ENCODE peak calls at places on chromosome 18, in eight cellular contexts. V, Y, S, A, P, Z, C and L are unnamed samples. For H3K9me3, the result is how much of the 10 kb centered on the place peaks cover.

GRCh38 chr18:46279673-46280072 is 175.5 kb downstream of the HAUS1 start:
- DNase-seq in S (no peak), Y (no peak), V (no peak), Z (no peak), A (no peak), P (no peak), C (no peak), L (no peak)

GRCh38 chr18:22637787-22638186 is 220.1 kb upstream of the CTAGE1 start:
- DNase-seq in Z (no peak), C (peak), A (no peak), V (no peak), Y (no peak), P (peak), S (no peak), L (no peak)

GRCh38 chr18:72847134-72847533 is 20.7 kb downstream of the NETO1 start:
- DNase-seq in V (no peak), S (no peak), A (no peak), Y (no peak), C (no peak), Z (no peak), P (no peak), L (no peak)

GRCh38 chr18:13611616-13612110 is 114.7 kb downstream of the FAM210A start:
- DNase-seq in P (peak), V (peak), A (no peak), Z (peak), C (no peak), Y (no peak), S (peak), L (peak)

GRCh38 chr18:66958309-66958708 is 354.4 kb upstream of the CDH19 start:
- DNase-seq in A (no peak), Z (no peak), P (no peak), V (no peak), S (no peak), C (no peak), Y (no peak), L (no peak)

GRCh38 chr18:21433436-21433835 is 167.1 kb downstream of the ESCO1 start:
- DNase-seq in S (no peak), C (no peak), V (no peak), Z (no peak), A (no peak), P (no peak), Y (no peak), L (no peak)

GRCh38 chr18:32301976-32302743 is 112.3 kb downstream of the MEP1B start:
- DNase-seq in S (no peak), Y (no peak), P (peak), V (no peak), Z (no peak), A (no peak), C (peak), L (no peak)

GRCh38 chr18:53861185-53861584 is 363.3 kb downstream of the MBD2 start:
- DNase-seq in S (no peak), P (peak), Y (no peak), C (no peak), Z (no peak), A (no peak), V (no peak), L (no peak)

GRCh38 chr18:47100214-47100831 is 50.0 kb downstream of the HDHD2 start:
- DNase-seq in P (peak), Y (peak), A (peak), Z (peak), C (peak), V (no peak), S (peak), L (peak)

GRCh38 chr18:12233378-12233777 is 20.8 kb upstream of the CIDEA start:
- DNase-seq in A (no peak), C (no peak), S (no peak), V (no peak), Z (no peak), P (peak), Y (no peak), L (no peak)

GRCh38 chr18:63319383-63320040 is at the start of gene BCL2:
- DNase-seq in Z (no peak), S (no peak), C (peak), P (peak), V (peak), A (peak), Y (peak), L (peak)

GRCh38 chr18:74493689-74494088 is 2.5 kb upstream of the CNDP2 start:
- DNase-seq in P (peak), Z (no peak), Y (peak), A (no peak), C (peak), S (no peak), V (no peak), L (peak)

GRCh38 chr18:28175047-28175929 is 1.6 kb downstream of the CDH2 start:
- DNase-seq in P (peak), Z (peak), C (peak), V (peak), S (no peak), A (peak), Y (no peak), L (peak)

GRCh38 chr18:62420513-62421209 is 95.6 kb downstream of the TNFRSF11A start:
- DNase-seq in C (peak), A (no peak), V (no peak), P (peak), S (no peak), Y (peak), Z (no peak), L (no peak)

GRCh38 chr18:45357681-45358470 is 257.4 kb upstream of the SLC14A2 start:
- DNase-seq in S (no peak), P (no peak), C (no peak), V (no peak), Z (no peak), A (no peak), Y (no peak), L (no peak)

GRCh38 chr18:13370995-13371625 is 152.6 kb downstream of the LDLRAD4 start:
- DNase-seq in A (no peak), V (no peak), Z (no peak), S (no peak), P (no peak), C (no peak), Y (no peak), L (no peak)

GRCh38 chr18:32893915-32894314 is 121.1 kb upstream of the KLHL14 start:
- DNase-seq in V (no peak), C (peak), Y (no peak), P (no peak), Z (no peak), A (no peak), S (no peak), L (no peak)

GRCh38 chr18:68397241-68398035 is 317.5 kb downstream of the TMX3 start:
- DNase-seq in S (no peak), V (no peak), P (peak), Y (no peak), Z (no peak), A (no peak), C (no peak), L (no peak)

GRCh38 chr18:25896178-25896780 is 194.1 kb downstream of the SS18 start:
- DNase-seq in P (peak), A (peak), Z (no peak), C (peak), V (no peak), Y (peak), S (no peak), L (peak)

GRCh38 chr18:62616331-62616805 is 93.5 kb downstream of the ZCCHC2 start:
- DNase-seq in C (no peak), Z (no peak), A (no peak), V (no peak), S (no peak), P (no peak), Y (no peak), L (no peak)

GRCh38 chr18:35454803-35455202 is 43.0 kb downstream of the INO80C start:
- DNase-seq in V (no peak), Z (no peak), A (no peak), Y (no peak), S (no peak), P (no peak), C (no peak), L (no peak)

GRCh38 chr18:25686960-25687520 is 335.1 kb upstream of the ZNF521 start:
- DNase-seq in P (peak), Y (no peak), S (no peak), Z (no peak), A (no peak), V (no peak), C (no peak), L (no peak)

GRCh38 chr18:59779979-59780378 is 82.8 kb upstream of the CCBE1 start:
- DNase-seq in A (no peak), Y (no peak), Z (no peak), P (peak), C (no peak), V (no peak), S (no peak), L (no peak)

GRCh38 chr18:11021477-11021876 is 127.9 kb downstream of the PIEZO2 start:
- DNase-seq in Z (no peak), A (no peak), C (no peak), Y (no peak), V (no peak), P (no peak), S (no peak), L (no peak)
- H3K27ac ChIP-seq in Z (no peak), A (no peak), C (no peak), Y (no peak), V (no peak), P (no peak), S (no peak), L (no peak)

DNA sequence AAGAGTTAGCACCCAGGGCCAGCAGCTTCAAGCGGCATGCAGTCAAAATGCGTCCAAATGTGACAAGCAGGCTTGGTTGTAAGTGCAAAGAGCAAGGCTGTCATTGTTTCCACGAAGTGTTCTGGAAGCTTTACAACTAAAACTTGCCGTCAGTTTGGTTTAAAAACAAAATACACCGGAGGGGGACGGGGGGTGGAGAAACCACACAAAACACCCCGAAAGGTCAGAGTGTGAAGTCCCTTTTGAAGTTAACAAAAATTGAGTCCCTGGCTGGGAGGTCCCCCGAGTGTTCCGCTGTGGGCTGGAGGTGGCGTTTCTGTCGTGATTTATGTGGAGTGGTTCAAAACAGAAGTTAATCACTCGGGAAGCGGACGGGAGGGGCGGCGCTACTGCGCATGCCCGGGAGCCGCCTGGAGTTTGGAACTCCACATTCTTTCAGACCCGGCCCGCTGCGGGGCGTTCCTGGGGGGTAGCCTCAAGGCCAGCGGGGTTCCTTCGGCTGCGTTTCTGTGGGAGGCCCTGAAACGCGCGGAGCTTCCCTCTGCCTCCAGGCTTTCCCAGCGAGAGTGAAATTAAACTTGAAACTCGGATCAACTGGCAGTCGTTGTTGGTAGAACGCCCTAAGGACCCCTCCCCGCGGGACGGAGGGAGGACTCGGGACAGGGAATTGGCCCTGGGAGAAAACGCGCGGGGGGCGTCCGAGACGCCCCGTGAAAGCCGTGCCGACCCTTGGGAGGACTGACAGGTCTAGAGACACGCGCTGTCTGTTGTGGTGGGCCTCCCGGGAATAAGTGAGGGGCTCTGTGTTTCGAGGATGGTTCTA is 1.4 kb downstream of the TGIF1 start:
- DNase-seq in C (no peak), Z (peak), A (peak), V (peak), P (peak), S (peak), Y (peak), L (peak)
- TF ChIP-seq POLR2A in C (no peak), Z (peak), A (peak), V (peak), P (peak), S (peak), Y (peak), L (peak)

DNA sequence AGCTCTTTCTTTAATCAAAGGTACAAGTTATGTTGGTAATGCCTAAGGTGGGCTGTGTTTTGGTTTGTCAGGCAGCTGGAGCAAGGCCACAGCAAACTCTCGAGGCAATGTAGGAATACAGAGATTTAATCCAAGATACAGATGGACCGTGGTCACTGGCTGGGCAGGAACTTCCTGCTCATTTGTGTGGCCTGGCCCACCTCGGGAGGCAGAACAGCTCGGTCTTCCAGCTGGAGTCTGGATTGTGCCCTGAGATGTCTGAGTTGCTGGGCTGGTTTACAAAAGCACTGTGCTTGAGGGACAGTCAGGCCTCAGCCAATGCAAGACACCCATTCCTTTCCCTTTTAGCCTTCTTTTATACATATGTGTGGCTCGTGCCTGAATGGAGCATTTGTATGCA is 506.1 kb upstream of the SALL3 start:
- DNase-seq in A (no peak), P (no peak), S (no peak), V (no peak), C (no peak), Z (no peak), Y (no peak), L (no peak)
- H3K9me3 ChIP-seq in A (under half), P (under half), S (under half), V (under half), C (under half), Z (under half), Y (under half), L (under half)

GRCh38 chr18:79229451-79229850 is 160.3 kb downstream of the ATP9B start:
- DNase-seq in V (no peak), S (no peak), Y (no peak), C (no peak), A (no peak), P (no peak), Z (no peak), L (no peak)

DNA sequence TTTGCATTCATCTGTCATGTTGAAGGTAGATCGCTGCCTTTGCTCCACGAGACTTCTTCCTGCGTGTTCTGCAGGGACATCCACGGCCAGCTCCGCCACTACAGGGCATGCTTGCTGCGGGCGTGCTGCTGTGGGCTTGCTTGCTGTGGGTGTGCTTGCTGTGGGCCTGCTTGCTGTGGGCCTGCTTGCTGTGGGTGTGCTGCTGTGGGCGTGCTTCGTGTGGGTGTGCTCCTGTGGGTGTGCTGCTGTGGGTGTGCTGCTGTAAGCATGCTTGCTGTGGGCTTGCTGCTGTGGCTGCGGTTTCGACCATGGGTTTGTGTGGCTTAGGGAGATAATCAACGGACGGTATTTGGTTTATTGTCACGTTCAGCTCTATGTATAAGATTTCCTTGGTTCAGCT is 161.3 kb upstream of the NFATC1 start:
- DNase-seq in C (no peak), P (no peak), A (no peak), V (no peak), S (no peak), Y (no peak), Z (no peak), L (no peak)
- H3K27ac ChIP-seq in C (no peak), P (no peak), A (no peak), V (no peak), S (no peak), Y (no peak), Z (no peak), L (no peak)

GRCh38 chr18:7545734-7546133 is 21.4 kb upstream of the PTPRM start:
- DNase-seq in C (no peak), A (no peak), Y (no peak), S (no peak), V (no peak), Z (peak), P (peak), L (no peak)
- TF ChIP-seq POLR2A in C (no peak), A (no peak), Y (no peak), S (no peak), V (no peak), Z (no peak), P (no peak), L (no peak)

DNA sequence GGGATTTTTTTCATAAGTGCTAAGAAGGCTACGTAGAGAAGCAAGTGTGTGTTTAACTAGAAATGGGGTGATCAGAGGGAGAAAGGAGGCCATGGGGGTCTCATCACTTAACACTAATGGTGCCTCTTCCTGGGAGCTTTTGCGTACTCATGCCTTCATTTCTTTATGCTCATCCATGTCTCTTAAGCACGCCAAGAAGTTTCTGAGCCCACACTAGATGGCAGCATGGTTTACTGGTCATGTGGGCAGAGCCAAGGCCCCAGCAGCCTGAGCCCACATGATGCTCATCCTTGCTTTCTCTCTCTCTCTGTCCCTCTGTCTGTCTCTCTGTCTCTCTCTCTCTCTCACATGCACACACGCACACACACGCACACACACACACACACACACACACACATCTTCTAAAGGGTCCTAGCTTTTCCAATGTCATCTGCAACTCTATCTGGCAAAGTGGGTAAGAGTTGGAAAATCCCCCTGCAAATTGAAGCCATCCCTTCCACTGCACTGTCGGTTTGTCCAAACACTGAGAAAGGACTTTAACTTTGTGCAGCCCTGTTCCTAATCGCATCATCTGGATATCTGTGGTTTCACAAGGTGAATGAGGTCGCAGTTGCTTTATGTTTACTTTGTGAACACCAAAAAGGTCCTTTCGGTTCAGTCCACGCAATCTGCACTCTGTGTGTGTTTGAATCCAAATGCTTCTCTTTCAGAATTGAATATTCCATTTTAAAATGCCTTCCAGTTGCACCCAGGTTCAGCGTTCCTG is 137.2 kb upstream of the CCDC68 start:
- DNase-seq in P (peak), V (no peak), Y (peak), A (no peak), C (peak), Z (peak), S (no peak), L (peak)
- H3K9me3 ChIP-seq in P (under half), V (under half), Y (under half), A (under half), C (under half), Z (under half), S (under half), L (under half)

DNA sequence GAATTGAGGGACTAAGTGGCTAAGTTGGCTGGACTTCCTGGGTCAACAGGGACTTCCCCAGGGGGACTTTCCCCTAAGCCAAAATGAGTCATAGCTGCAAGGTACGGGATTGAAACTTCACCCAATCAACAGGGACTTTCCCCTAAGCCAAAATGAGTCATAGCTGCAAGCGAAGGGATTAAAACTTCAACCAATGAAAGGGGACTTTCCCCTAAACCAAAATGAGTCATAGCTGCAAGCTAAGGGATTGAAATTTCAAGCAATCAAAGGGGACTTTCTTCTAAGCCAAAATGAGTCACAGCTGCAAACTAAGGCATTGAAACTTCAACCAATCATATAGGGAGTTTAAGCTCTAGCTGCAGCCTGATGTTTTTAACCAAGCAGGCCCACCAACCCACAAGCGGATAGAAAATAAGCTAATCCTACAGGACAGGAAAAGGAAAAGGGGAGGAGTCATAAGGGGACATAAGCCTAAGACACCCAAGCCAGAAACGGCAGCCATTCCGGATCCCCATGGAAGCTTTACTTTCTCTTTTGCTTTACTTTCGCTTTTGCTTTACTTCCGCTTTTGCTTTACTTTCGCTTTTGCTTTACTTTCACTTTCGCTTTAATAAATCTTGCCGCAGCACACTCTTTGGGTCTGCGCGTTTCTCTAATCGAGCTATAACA is 1375.4 kb upstream of the CELF4 start:
- DNase-seq in Z (no peak), A (no peak), V (no peak), C (peak), S (no peak), P (peak), Y (no peak), L (no peak)
- H3K27ac ChIP-seq in Z (no peak), A (no peak), V (no peak), C (no peak), S (no peak), P (no peak), Y (no peak), L (no peak)

GRCh38 chr18:79395761-79396404 is at the start of gene NFATC1:
- DNase-seq in A (peak), Z (peak), C (peak), V (peak), Y (peak), P (peak), S (peak), L (peak)
- TF ChIP-seq POLR2A in A (peak), Z (peak), C (peak), V (peak), Y (no peak), P (peak), S (no peak), L (no peak)

DNA sequence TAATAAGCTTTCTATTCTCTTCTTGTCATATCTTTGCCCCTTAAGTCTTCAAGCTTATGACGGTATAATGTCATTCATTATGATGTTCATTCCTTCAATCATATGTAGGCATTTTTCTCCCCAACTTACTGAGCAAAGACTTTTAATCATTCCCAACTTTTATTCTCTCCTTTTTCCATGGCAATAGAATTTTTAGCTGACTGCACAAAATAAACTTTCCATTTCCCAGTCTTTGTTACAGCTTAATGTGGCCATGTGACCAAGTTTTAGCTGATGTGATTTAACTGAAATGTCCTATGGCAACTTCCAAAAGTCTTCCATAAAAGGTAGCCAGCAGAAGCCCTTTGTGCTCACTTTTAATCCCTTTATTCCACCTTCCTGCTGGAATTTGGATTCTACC is 152.5 kb downstream of the ANKRD30B start:
- DNase-seq in S (no peak), Z (no peak), Y (no peak), C (no peak), V (no peak), A (no peak), P (no peak), L (no peak)
- H3K9me3 ChIP-seq in S (under half), Z (under half), Y (under half), C (under half), V (under half), A (under half), P (under half), L (under half)